ENCODE peak calls at places on chromosomes 11 and 22, in eight cellular contexts. X, C, H, Y, Q, S, G and M are unnamed samples.
A peak's percentile ranks its signal among the peaks of the same experiment; 100 is the strongest.

GRCh38 chr11:100687032-100687629 is at the start of gene ARHGAP42:
- DNase-seq in X (no peak), C (no peak), H (peak; percentile 80), Y (no peak), Q (peak; percentile 63), S (peak; percentile 76), G (peak; percentile 69), M (no peak)

GRCh38 chr22:38829485-38829884 is 14.3 kb downstream of the NPTXR start:
- DNase-seq in X (no peak), C (no peak), H (no peak), Y (no peak), Q (no peak), S (no peak), G (no peak), M (no peak)

GRCh38 chr11:61949169-61950034 is 749 bp upstream of the BEST1 start:
- DNase-seq in X (peak; percentile 95), C (no peak), H (peak; percentile 40), Y (peak; percentile 95), Q (no peak), S (peak; percentile 91), G (peak; percentile 89), M (peak; percentile 85)

GRCh38 chr11:12888525-12889158 is 120.5 kb upstream of the RASSF10 start:
- DNase-seq in X (peak; percentile 81), C (peak; percentile 50), H (peak; percentile 82), Y (peak; percentile 46), Q (peak; percentile 84), S (peak; percentile 82), G (peak; percentile 85), M (no peak)

GRCh38 chr11:59102259-59102765 is 4.7 kb upstream of the FAM111B start:
- DNase-seq in X (no peak), C (peak; percentile 26), H (peak; percentile 63), Y (no peak), Q (peak; percentile 53), S (no peak), G (peak; percentile 14), M (peak; percentile 70)

GRCh38 chr22:42920101-42920820 is 63.2 kb upstream of the ARFGAP3 start:
- DNase-seq in X (no peak), C (no peak), H (no peak), Y (no peak), Q (no peak), S (no peak), G (no peak), M (no peak)

GRCh38 chr11:68976563-68976962 is 4.2 kb downstream of the MRGPRD start:
- DNase-seq in X (no peak), C (no peak), H (no peak), Y (no peak), Q (no peak), S (no peak), G (no peak), M (no peak)

GRCh38 chr11:12165237-12165875 is 55.0 kb downstream of the MICAL2 start:
- DNase-seq in X (no peak), C (no peak), H (no peak), Y (no peak), Q (no peak), S (no peak), G (no peak), M (no peak)

GRCh38 chr11:20056109-20057054 is 103.9 kb downstream of the DBX1 start:
- DNase-seq in X (no peak), C (no peak), H (no peak), Y (no peak), Q (no peak), S (no peak), G (peak; percentile 69), M (no peak)

GRCh38 chr11:102831128-102831708 is 12.2 kb downstream of the MMP3 start:
- DNase-seq in X (no peak), C (no peak), H (peak; percentile 8), Y (no peak), Q (no peak), S (no peak), G (peak; percentile 20), M (no peak)

GRCh38 chr11:32529994-32530588 is 53.5 kb upstream of the EIF3M start:
- DNase-seq in X (no peak), C (no peak), H (no peak), Y (no peak), Q (no peak), S (no peak), G (no peak), M (no peak)

GRCh38 chr22:24953294-24954113 is 988 bp downstream of the KIAA1671 start:
- DNase-seq in X (no peak), C (no peak), H (peak; percentile 55), Y (no peak), Q (no peak), S (peak; percentile 35), G (no peak), M (no peak)

GRCh38 chr11:132142554-132142953 is 772.1 kb downstream of the NTM start:
- DNase-seq in X (no peak), C (no peak), H (no peak), Y (no peak), Q (no peak), S (no peak), G (no peak), M (no peak)

GRCh38 chr22:33385611-33386010 is 327.4 kb upstream of the SYN3 start:
- DNase-seq in X (no peak), C (no peak), H (no peak), Y (no peak), Q (no peak), S (no peak), G (no peak), M (no peak)

GRCh38 chr11:69105431-69106123 is 50.2 kb upstream of the SMIM38 start:
- DNase-seq in X (no peak), C (no peak), H (no peak), Y (no peak), Q (no peak), S (no peak), G (no peak), M (no peak)

GRCh38 chr11:33897761-33898403 is 6.0 kb upstream of the LMO2 start:
- DNase-seq in X (no peak), C (no peak), H (no peak), Y (no peak), Q (no peak), S (no peak), G (no peak), M (peak; percentile 80)

GRCh38 chr22:42792909-42793847 is 63.9 kb downstream of the ARFGAP3 start:
- DNase-seq in X (no peak), C (no peak), H (no peak), Y (no peak), Q (no peak), S (no peak), G (no peak), M (no peak)

GRCh38 chr22:27438271-27438980 is 363.1 kb downstream of the MN1 start:
- DNase-seq in X (no peak), C (no peak), H (peak; percentile 36), Y (no peak), Q (no peak), S (no peak), G (peak; percentile 47), M (no peak)

GRCh38 chr11:129965248-129965647 is 37.4 kb downstream of the PRDM10 start:
- DNase-seq in X (no peak), C (no peak), H (no peak), Y (no peak), Q (no peak), S (no peak), G (no peak), M (no peak)

GRCh38 chr11:129955282-129955681 is 47.4 kb downstream of the PRDM10 start:
- DNase-seq in X (no peak), C (no peak), H (no peak), Y (no peak), Q (no peak), S (no peak), G (no peak), M (no peak)

GRCh38 chr11:129960216-129961214 is 42.1 kb downstream of the PRDM10 start:
- DNase-seq in X (peak; percentile 72), C (no peak), H (no peak), Y (peak; percentile 57), Q (no peak), S (peak; percentile 39), G (no peak), M (no peak)

DNA sequence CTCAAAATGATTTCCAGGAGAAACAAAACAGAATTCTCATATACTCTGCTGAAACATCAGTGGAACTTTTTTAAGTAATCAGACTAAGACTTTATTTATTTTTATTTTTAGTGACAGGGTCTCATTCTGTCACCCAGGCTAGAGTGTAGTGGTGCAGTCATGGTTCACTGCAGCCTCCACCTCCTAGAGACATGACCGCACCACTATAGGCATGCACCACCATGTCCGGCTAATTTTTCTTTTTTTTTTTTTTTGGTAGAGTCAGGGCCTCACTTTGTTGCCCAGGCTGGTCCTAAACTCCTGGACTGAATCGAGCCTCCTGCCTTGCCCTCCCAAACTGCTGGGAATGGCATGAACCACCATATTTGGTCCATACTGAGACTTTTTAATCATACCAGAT is 42.9 kb downstream of the PRDM10 start:
- DNase-seq in X (no peak), C (no peak), H (no peak), Y (no peak), Q (no peak), S (no peak), G (no peak), M (no peak)
- TF ChIP-seq CTCF in X (no peak), C (no peak), H (no peak), Y (no peak), Q (no peak), S (no peak), G (no peak), M (no peak)

GRCh38 chr11:134275534-134276395 is at the start of gene GLB1L3:
- DNase-seq in X (no peak), C (peak; percentile 67), H (peak; percentile 71), Y (no peak), Q (peak; percentile 33), S (peak; percentile 60), G (peak; percentile 24), M (no peak)
- TF ChIP-seq CTCF in X (peak; percentile 39), C (peak; percentile 65), H (peak; percentile 36), Y (peak; percentile 46), Q (peak; percentile 49), S (peak; percentile 40), G (peak; percentile 14), M (peak; percentile 43)

DNA sequence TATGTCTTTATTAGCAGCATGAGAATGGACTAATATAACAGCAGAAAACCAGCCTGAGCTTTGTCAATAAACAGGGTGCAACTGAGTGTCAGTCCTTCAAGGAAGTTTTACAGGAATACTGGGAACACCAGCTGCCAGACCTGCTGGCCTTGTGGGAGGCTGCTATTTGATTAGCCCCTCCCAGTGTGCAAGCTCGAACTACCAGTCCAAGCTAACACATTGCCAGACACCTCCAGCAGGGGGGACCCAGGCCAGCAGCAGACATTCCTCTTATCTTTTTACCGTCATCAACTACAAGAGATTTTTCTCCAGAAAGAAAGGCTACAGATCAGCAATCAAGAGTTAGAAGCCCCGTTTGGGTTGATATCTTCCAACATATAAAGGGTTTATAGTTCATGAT is 942.8 kb upstream of the TENM4 start:
- DNase-seq in X (no peak), C (no peak), H (peak; percentile 3), Y (no peak), Q (no peak), S (peak; percentile 63), G (no peak), M (no peak)
- TF ChIP-seq CTCF in X (no peak), C (no peak), H (no peak), Y (no peak), Q (no peak), S (peak; percentile 26), G (no peak), M (no peak)

DNA sequence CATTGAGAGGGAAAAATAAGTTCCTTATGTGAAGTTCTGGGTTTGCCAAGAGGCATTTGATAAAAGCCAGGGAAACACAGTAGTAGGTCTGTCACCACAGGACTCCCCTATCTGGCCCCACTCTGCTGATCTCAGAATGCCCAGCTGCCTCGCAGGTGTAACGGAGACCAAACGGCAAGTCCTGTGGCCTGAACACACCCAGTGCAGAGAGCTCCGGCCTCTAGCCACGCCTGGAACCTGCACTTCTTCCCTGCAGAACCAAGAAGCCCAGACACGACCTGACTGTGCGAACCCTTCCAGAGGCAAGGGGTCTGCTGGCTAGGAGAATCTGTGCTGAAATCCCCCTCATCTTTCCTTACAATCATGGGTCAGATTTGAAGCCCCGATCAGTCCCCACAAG is 432.8 kb upstream of the B3GAT1 start:
- DNase-seq in X (no peak), C (no peak), H (no peak), Y (no peak), Q (no peak), S (no peak), G (no peak), M (no peak)
- TF ChIP-seq CTCF in X (no peak), C (no peak), H (no peak), Y (no peak), Q (no peak), S (no peak), G (no peak), M (no peak)